ENCODE peak calls at places on chromosomes 3 and 15, in six cellular contexts. One of them, this sample, is unnamed.

GRCh38 chr3:48877671-48878070 is 21.0 kb downstream of the SLC25A20 start:
- DNase-seq in A549: no peak
- DNase-seq in endothelial cell of umbilical vein: no peak
- DNase-seq in K562: no peak
- DNase-seq in GM12878: no peak
- DNase-seq in HepG2: no peak
- DNase-seq in this sample: no peak

GRCh38 chr3:140899363-140899762 is 42.3 kb upstream of the SLC25A36 start:
- DNase-seq in A549: no peak
- DNase-seq in endothelial cell of umbilical vein: no peak
- DNase-seq in K562: no peak
- DNase-seq in GM12878: no peak
- DNase-seq in HepG2: no peak
- DNase-seq in this sample: no peak

GRCh38 chr3:67228136-67228535 is 230.0 kb downstream of the KBTBD8 start:
- DNase-seq in A549: no peak
- DNase-seq in endothelial cell of umbilical vein: no peak
- DNase-seq in K562: no peak
- DNase-seq in GM12878: no peak
- DNase-seq in HepG2: no peak
- DNase-seq in this sample: no peak

GRCh38 chr15:28269097-28269496 is 52.9 kb downstream of the HERC2 start:
- DNase-seq in A549: no peak
- DNase-seq in endothelial cell of umbilical vein: peak; percentile 7
- DNase-seq in K562: no peak
- DNase-seq in GM12878: no peak
- DNase-seq in HepG2: no peak
- DNase-seq in this sample: no peak

GRCh38 chr15:100565591-100565990 is 36.4 kb downstream of the LINS1 start:
- DNase-seq in A549: no peak
- DNase-seq in endothelial cell of umbilical vein: no peak
- DNase-seq in K562: no peak
- DNase-seq in GM12878: no peak
- DNase-seq in HepG2: no peak
- DNase-seq in this sample: peak; percentile 38

GRCh38 chr15:35690698-35691116 is 144.7 kb upstream of the DPH6 start:
- DNase-seq in A549: no peak
- DNase-seq in endothelial cell of umbilical vein: peak; percentile 97
- DNase-seq in K562: peak; percentile 40
- DNase-seq in GM12878: no peak
- DNase-seq in HepG2: no peak
- DNase-seq in this sample: peak; percentile 8

GRCh38 chr3:196218155-196218712 is 1.9 kb downstream of the SLC51A start:
- DNase-seq in A549: no peak
- DNase-seq in endothelial cell of umbilical vein: no peak
- DNase-seq in K562: no peak
- DNase-seq in GM12878: no peak
- DNase-seq in HepG2: no peak
- DNase-seq in this sample: no peak

GRCh38 chr15:70955151-70955550 is 62.5 kb downstream of the LRRC49 start:
- DNase-seq in A549: no peak
- DNase-seq in endothelial cell of umbilical vein: no peak
- DNase-seq in K562: no peak
- DNase-seq in GM12878: no peak
- DNase-seq in HepG2: no peak
- DNase-seq in this sample: no peak

GRCh38 chr3:149087208-149087607 is 875 bp upstream of the HLTF start:
- DNase-seq in A549: no peak
- DNase-seq in endothelial cell of umbilical vein: no peak
- DNase-seq in K562: peak; percentile 3
- DNase-seq in GM12878: no peak
- DNase-seq in HepG2: no peak
- DNase-seq in this sample: no peak

GRCh38 chr3:23900744-23901143 is 16.0 kb downstream of the NKIRAS1 start:
- DNase-seq in A549: peak; percentile 32
- DNase-seq in endothelial cell of umbilical vein: no peak
- DNase-seq in K562: no peak
- DNase-seq in GM12878: no peak
- DNase-seq in HepG2: peak; percentile 68
- DNase-seq in this sample: no peak

GRCh38 chr3:20990896-20991295 is 760.1 kb downstream of the ZNF385D start:
- DNase-seq in A549: no peak
- DNase-seq in endothelial cell of umbilical vein: no peak
- DNase-seq in K562: no peak
- DNase-seq in GM12878: no peak
- DNase-seq in HepG2: no peak
- DNase-seq in this sample: no peak

GRCh38 chr3:27758083-27758482 is 36.0 kb upstream of the EOMES start:
- DNase-seq in A549: peak; percentile 48
- DNase-seq in endothelial cell of umbilical vein: no peak
- DNase-seq in K562: no peak
- DNase-seq in GM12878: no peak
- DNase-seq in HepG2: no peak
- DNase-seq in this sample: peak; percentile 58

GRCh38 chr15:22883196-22883595 is 44.7 kb downstream of the NIPA2 start:
- DNase-seq in A549: no peak
- DNase-seq in endothelial cell of umbilical vein: no peak
- DNase-seq in K562: no peak
- DNase-seq in GM12878: no peak
- DNase-seq in HepG2: no peak
- DNase-seq in this sample: no peak

GRCh38 chr3:10432156-10432845 is 73.1 kb downstream of the ATP2B2 start:
- DNase-seq in A549: no peak
- DNase-seq in endothelial cell of umbilical vein: no peak
- DNase-seq in K562: no peak
- DNase-seq in GM12878: no peak
- DNase-seq in HepG2: no peak
- DNase-seq in this sample: no peak

GRCh38 chr15:78709263-78709882 is 68.4 kb upstream of the CHRNB4 start:
- DNase-seq in A549: peak; percentile 86
- DNase-seq in endothelial cell of umbilical vein: peak; percentile 42
- DNase-seq in K562: peak; percentile 67
- DNase-seq in GM12878: no peak
- DNase-seq in HepG2: peak; percentile 39
- DNase-seq in this sample: peak; percentile 67

GRCh38 chr3:108132727-108133373 is 42.0 kb upstream of the CD47 start:
- DNase-seq in A549: peak; percentile 13
- DNase-seq in endothelial cell of umbilical vein: peak; percentile 70
- DNase-seq in K562: no peak
- DNase-seq in GM12878: no peak
- DNase-seq in HepG2: no peak
- DNase-seq in this sample: peak; percentile 35

GRCh38 chr3:154430014-154430413 is at the start of gene GPR149:
- DNase-seq in A549: no peak
- DNase-seq in endothelial cell of umbilical vein: peak; percentile 1
- DNase-seq in K562: no peak
- DNase-seq in GM12878: no peak
- DNase-seq in HepG2: no peak
- DNase-seq in this sample: no peak

GRCh38 chr15:42094512-42094963 is at the start of gene PLA2G4D:
- DNase-seq in A549: no peak
- DNase-seq in endothelial cell of umbilical vein: no peak
- DNase-seq in K562: no peak
- DNase-seq in GM12878: no peak
- DNase-seq in HepG2: no peak
- DNase-seq in this sample: no peak

GRCh38 chr15:78315686-78316085 is 16.3 kb upstream of the SKIC8 start:
- DNase-seq in A549: no peak
- DNase-seq in endothelial cell of umbilical vein: no peak
- DNase-seq in K562: peak; percentile 58
- DNase-seq in GM12878: no peak
- DNase-seq in HepG2: peak; percentile 47
- DNase-seq in this sample: peak; percentile 51

GRCh38 chr3:48738926-48739616 is 22.1 kb upstream of the IP6K2 start:
- DNase-seq in A549: no peak
- DNase-seq in endothelial cell of umbilical vein: no peak
- DNase-seq in K562: no peak
- DNase-seq in GM12878: no peak
- DNase-seq in HepG2: no peak
- DNase-seq in this sample: no peak

GRCh38 chr15:74311734-74312444 is 55.6 kb downstream of the CYP11A1 start:
- DNase-seq in A549: peak; percentile 46
- DNase-seq in endothelial cell of umbilical vein: peak; percentile 19
- DNase-seq in K562: peak; percentile 84
- DNase-seq in GM12878: no peak
- DNase-seq in HepG2: peak; percentile 34
- DNase-seq in this sample: peak; percentile 67
- TF ChIP-seq MYC in A549: no peak
- TF ChIP-seq MYC in endothelial cell of umbilical vein: no peak
- TF ChIP-seq MYC in K562: peak; percentile 59
- TF ChIP-seq MYC in GM12878: no peak
- TF ChIP-seq MYC in HepG2: no peak
- TF ChIP-seq MYC in this sample: peak; percentile 38

DNA sequence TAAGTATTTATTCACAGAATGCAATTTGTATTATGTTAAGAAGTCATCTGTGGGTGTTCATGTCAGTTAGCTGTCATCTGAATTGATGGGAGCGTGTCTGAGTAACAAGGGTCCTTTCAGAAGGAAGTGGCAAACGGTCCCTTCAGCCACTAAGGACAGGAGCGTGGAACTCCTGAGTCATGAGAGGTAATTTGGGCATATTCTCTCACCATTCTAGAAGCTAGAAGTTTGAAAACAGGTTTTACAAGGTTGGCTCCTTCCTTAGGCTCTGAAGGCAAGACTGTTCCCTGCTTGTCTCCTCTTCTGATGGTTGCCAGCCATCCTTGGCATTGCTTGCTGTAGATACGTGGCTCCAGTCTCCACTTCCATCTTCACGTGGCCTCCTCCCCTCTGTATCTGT is 19.7 kb downstream of the ABHD2 start:
- DNase-seq in A549: no peak
- DNase-seq in endothelial cell of umbilical vein: no peak
- DNase-seq in K562: no peak
- DNase-seq in GM12878: no peak
- DNase-seq in HepG2: no peak
- DNase-seq in this sample: no peak
- TF ChIP-seq POLR2A in A549: no peak
- TF ChIP-seq POLR2A in endothelial cell of umbilical vein: no peak
- TF ChIP-seq POLR2A in K562: no peak
- TF ChIP-seq POLR2A in GM12878: no peak
- TF ChIP-seq POLR2A in HepG2: no peak
- TF ChIP-seq POLR2A in this sample: no peak

GRCh38 chr15:96166223-96167200 is 164.0 kb upstream of the NR2F2 start:
- DNase-seq in A549: no peak
- DNase-seq in endothelial cell of umbilical vein: no peak
- DNase-seq in K562: no peak
- DNase-seq in GM12878: no peak
- DNase-seq in HepG2: no peak
- DNase-seq in this sample: no peak

GRCh38 chr15:96170616-96171270 is 159.8 kb upstream of the NR2F2 start:
- DNase-seq in A549: no peak
- DNase-seq in endothelial cell of umbilical vein: no peak
- DNase-seq in K562: no peak
- DNase-seq in GM12878: no peak
- DNase-seq in HepG2: peak; percentile 9
- DNase-seq in this sample: no peak

GRCh38 chr15:96171842-96172241 is 158.7 kb upstream of the NR2F2 start:
- DNase-seq in A549: no peak
- DNase-seq in endothelial cell of umbilical vein: no peak
- DNase-seq in K562: no peak
- DNase-seq in GM12878: no peak
- DNase-seq in HepG2: peak; percentile 79
- DNase-seq in this sample: no peak

GRCh38 chr15:96165775-96166174 is 164.7 kb upstream of the NR2F2 start:
- DNase-seq in A549: no peak
- DNase-seq in endothelial cell of umbilical vein: no peak
- DNase-seq in K562: no peak
- DNase-seq in GM12878: no peak
- DNase-seq in HepG2: no peak
- DNase-seq in this sample: no peak

GRCh38 chr15:96171271-96171739 is 159.2 kb upstream of the NR2F2 start:
- DNase-seq in A549: peak; percentile 28
- DNase-seq in endothelial cell of umbilical vein: no peak
- DNase-seq in K562: no peak
- DNase-seq in GM12878: no peak
- DNase-seq in HepG2: peak; percentile 88
- DNase-seq in this sample: no peak
- H3K4me3 ChIP-seq in A549: peak overlapping the region; percentile 14
- H3K4me3 ChIP-seq in endothelial cell of umbilical vein: no peak overlapping the region
- H3K4me3 ChIP-seq in K562: no peak overlapping the region
- H3K4me3 ChIP-seq in GM12878: no peak overlapping the region
- H3K4me3 ChIP-seq in HepG2: peak overlapping the region; percentile 52
- H3K4me3 ChIP-seq in this sample: no peak overlapping the region

GRCh38 chr3:122497425-122497824 is 17.3 kb downstream of the KPNA1 start:
- DNase-seq in A549: no peak
- DNase-seq in endothelial cell of umbilical vein: no peak
- DNase-seq in K562: no peak
- DNase-seq in GM12878: peak; percentile 72
- DNase-seq in HepG2: no peak
- DNase-seq in this sample: peak; percentile 92
- TF ChIP-seq MYC in A549: no peak
- TF ChIP-seq MYC in endothelial cell of umbilical vein: no peak
- TF ChIP-seq MYC in K562: no peak
- TF ChIP-seq MYC in GM12878: no peak
- TF ChIP-seq MYC in HepG2: no peak
- TF ChIP-seq MYC in this sample: peak; percentile 23

DNA sequence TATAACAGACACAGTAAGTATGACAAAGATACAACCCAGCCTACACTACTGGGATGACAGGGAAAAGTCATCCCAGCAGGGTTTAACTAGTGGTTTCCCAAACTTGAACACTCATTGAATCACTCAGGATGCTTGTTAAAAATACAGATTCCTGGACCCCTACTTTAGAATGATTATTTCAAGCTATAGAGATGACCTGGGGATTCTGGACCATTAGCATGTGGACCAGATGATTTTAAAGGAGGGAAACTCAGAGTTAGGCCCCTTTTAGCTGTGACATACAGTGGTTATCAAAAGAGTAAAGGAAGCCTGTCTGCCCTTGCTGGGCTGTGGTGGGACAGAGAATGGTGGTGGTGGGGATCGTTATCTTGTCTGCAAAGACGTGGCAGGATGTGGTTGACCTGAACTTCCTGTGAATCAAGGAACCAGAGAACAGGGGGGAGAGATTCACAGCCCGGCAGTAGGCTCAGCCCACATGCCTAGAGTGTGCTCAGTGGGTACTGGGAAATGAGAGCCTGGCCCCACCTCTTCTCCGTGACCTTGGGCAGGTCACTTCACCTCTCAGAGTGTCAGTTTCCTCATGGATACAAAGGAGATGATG is 306.3 kb downstream of the RPLP1 start:
- DNase-seq in A549: no peak
- DNase-seq in endothelial cell of umbilical vein: peak; percentile 27
- DNase-seq in K562: peak; percentile 4
- DNase-seq in GM12878: peak; percentile 56
- DNase-seq in HepG2: no peak
- DNase-seq in this sample: peak; percentile 98
- TF ChIP-seq POLR2A in A549: no peak
- TF ChIP-seq POLR2A in endothelial cell of umbilical vein: no peak
- TF ChIP-seq POLR2A in K562: no peak
- TF ChIP-seq POLR2A in GM12878: no peak
- TF ChIP-seq POLR2A in HepG2: no peak
- TF ChIP-seq POLR2A in this sample: no peak

DNA sequence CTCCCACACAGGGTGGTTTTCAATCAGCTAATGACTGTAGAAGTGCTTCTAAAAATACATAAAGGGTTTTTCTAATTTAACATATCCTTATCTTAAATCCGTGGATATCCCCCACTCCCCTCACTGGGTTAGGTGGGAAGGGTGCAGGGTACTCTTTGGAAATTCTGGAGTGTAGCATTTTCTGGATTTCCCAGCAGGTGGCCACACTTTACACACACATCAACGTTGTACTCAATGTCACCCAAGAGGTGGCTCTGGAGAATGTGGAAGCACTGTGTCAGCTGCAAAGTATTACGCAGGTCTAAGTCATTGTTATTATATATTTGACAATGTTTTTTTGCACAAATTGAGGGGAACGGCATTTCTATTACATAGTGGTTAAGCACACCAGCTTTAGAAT is 168.8 kb downstream of the CHDH start:
- DNase-seq in A549: no peak
- DNase-seq in endothelial cell of umbilical vein: no peak
- DNase-seq in K562: peak; percentile 1
- DNase-seq in GM12878: no peak
- DNase-seq in HepG2: peak; percentile 33
- DNase-seq in this sample: peak; percentile 20
- H3K4me3 ChIP-seq in A549: no peak overlapping the region
- H3K4me3 ChIP-seq in endothelial cell of umbilical vein: no peak overlapping the region
- H3K4me3 ChIP-seq in K562: no peak overlapping the region
- H3K4me3 ChIP-seq in GM12878: no peak overlapping the region
- H3K4me3 ChIP-seq in HepG2: no peak overlapping the region
- H3K4me3 ChIP-seq in this sample: no peak overlapping the region

This sample was measured in NB4.